ENCODE peak calls at places on chromosomes 4 and X, in seven cellular contexts. One of them, this sample, is unnamed.

GRCh38 chr4:125331116-125331515 is 16.4 kb downstream of the FAT4 start:
- DNase-seq in stimulated activated naive B cell treated with anti-CD40 and anti-IgM and Interleukin-4, amounts not matched to agents 10 μg/mL and 1 μg/mL and 100 μg/mL, for 72 hours: no peak
- DNase-seq in Calu3: no peak
- DNase-seq in stimulated activated CD4-positive, alpha-beta T cell treated with anti-CD3 and anti-CD28 coated beads, Interleukin-15, amount 100 ng/mL, for 48 hours: no peak
- DNase-seq in activated gamma-delta T cell treated with anti-CD3 and anti-CD28 coated beads, Interleukin-2, amount 50 U/mL, for 16 hours: no peak
- DNase-seq in nucleus accumbens: no peak
- DNase-seq in MCF 10A: no peak
- DNase-seq in this sample: no peak

GRCh38 chr4:159051245-159052071 is 51.4 kb upstream of the RAPGEF2 start:
- DNase-seq in stimulated activated naive B cell treated with anti-CD40 and anti-IgM and Interleukin-4, amounts not matched to agents 10 μg/mL and 1 μg/mL and 100 μg/mL, for 72 hours: no peak
- DNase-seq in Calu3: no peak
- DNase-seq in stimulated activated CD4-positive, alpha-beta T cell treated with anti-CD3 and anti-CD28 coated beads, Interleukin-15, amount 100 ng/mL, for 48 hours: no peak
- DNase-seq in activated gamma-delta T cell treated with anti-CD3 and anti-CD28 coated beads, Interleukin-2, amount 50 U/mL, for 16 hours: no peak
- DNase-seq in nucleus accumbens: no peak
- DNase-seq in MCF 10A: no peak
- DNase-seq in this sample: no peak

GRCh38 chr4:15719506-15719905 is 16.6 kb downstream of the BST1 start:
- DNase-seq in stimulated activated naive B cell treated with anti-CD40 and anti-IgM and Interleukin-4, amounts not matched to agents 10 μg/mL and 1 μg/mL and 100 μg/mL, for 72 hours: no peak
- DNase-seq in stimulated activated CD4-positive, alpha-beta T cell treated with anti-CD3 and anti-CD28 coated beads, Interleukin-15, amount 100 ng/mL, for 48 hours: no peak
- DNase-seq in MCF 10A: peak
- DNase-seq in activated gamma-delta T cell treated with anti-CD3 and anti-CD28 coated beads, Interleukin-2, amount 50 U/mL, for 16 hours: no peak
- DNase-seq in Calu3: no peak
- DNase-seq in nucleus accumbens: no peak
- DNase-seq in this sample: no peak

GRCh38 chrX:109840585-109840984 is 107.5 kb upstream of the ACSL4 start:
- DNase-seq in MCF 10A: peak
- DNase-seq in stimulated activated naive B cell treated with anti-CD40 and anti-IgM and Interleukin-4, amounts not matched to agents 10 μg/mL and 1 μg/mL and 100 μg/mL, for 72 hours: no peak
- DNase-seq in stimulated activated CD4-positive, alpha-beta T cell treated with anti-CD3 and anti-CD28 coated beads, Interleukin-15, amount 100 ng/mL, for 48 hours: no peak
- DNase-seq in nucleus accumbens: peak
- DNase-seq in activated gamma-delta T cell treated with anti-CD3 and anti-CD28 coated beads, Interleukin-2, amount 50 U/mL, for 16 hours: no peak
- DNase-seq in Calu3: peak
- DNase-seq in this sample: peak

GRCh38 chrX:50941638-50942037 is 31.1 kb downstream of the BMP15 start:
- DNase-seq in stimulated activated CD4-positive, alpha-beta T cell treated with anti-CD3 and anti-CD28 coated beads, Interleukin-15, amount 100 ng/mL, for 48 hours: no peak
- DNase-seq in stimulated activated naive B cell treated with anti-CD40 and anti-IgM and Interleukin-4, amounts not matched to agents 10 μg/mL and 1 μg/mL and 100 μg/mL, for 72 hours: no peak
- DNase-seq in Calu3: peak
- DNase-seq in activated gamma-delta T cell treated with anti-CD3 and anti-CD28 coated beads, Interleukin-2, amount 50 U/mL, for 16 hours: no peak
- DNase-seq in nucleus accumbens: no peak
- DNase-seq in MCF 10A: peak
- DNase-seq in this sample: no peak

GRCh38 chr4:157128395-157128794 is 52.4 kb downstream of the GLRB start:
- DNase-seq in Calu3: peak
- DNase-seq in nucleus accumbens: no peak
- DNase-seq in MCF 10A: peak
- DNase-seq in stimulated activated naive B cell treated with anti-CD40 and anti-IgM and Interleukin-4, amounts not matched to agents 10 μg/mL and 1 μg/mL and 100 μg/mL, for 72 hours: no peak
- DNase-seq in stimulated activated CD4-positive, alpha-beta T cell treated with anti-CD3 and anti-CD28 coated beads, Interleukin-15, amount 100 ng/mL, for 48 hours: no peak
- DNase-seq in activated gamma-delta T cell treated with anti-CD3 and anti-CD28 coated beads, Interleukin-2, amount 50 U/mL, for 16 hours: no peak
- DNase-seq in this sample: no peak

GRCh38 chrX:34734383-34734782 is 77.3 kb upstream of the TMEM47 start:
- DNase-seq in MCF 10A: peak
- DNase-seq in Calu3: no peak
- DNase-seq in nucleus accumbens: no peak
- DNase-seq in stimulated activated CD4-positive, alpha-beta T cell treated with anti-CD3 and anti-CD28 coated beads, Interleukin-15, amount 100 ng/mL, for 48 hours: no peak
- DNase-seq in stimulated activated naive B cell treated with anti-CD40 and anti-IgM and Interleukin-4, amounts not matched to agents 10 μg/mL and 1 μg/mL and 100 μg/mL, for 72 hours: no peak
- DNase-seq in activated gamma-delta T cell treated with anti-CD3 and anti-CD28 coated beads, Interleukin-2, amount 50 U/mL, for 16 hours: no peak
- DNase-seq in this sample: no peak

GRCh38 chrX:48573690-48574269 is 504 bp upstream of the RBM3 start:
- DNase-seq in nucleus accumbens: peak
- DNase-seq in MCF 10A: no peak
- DNase-seq in activated gamma-delta T cell treated with anti-CD3 and anti-CD28 coated beads, Interleukin-2, amount 50 U/mL, for 16 hours: no peak
- DNase-seq in Calu3: no peak
- DNase-seq in stimulated activated naive B cell treated with anti-CD40 and anti-IgM and Interleukin-4, amounts not matched to agents 10 μg/mL and 1 μg/mL and 100 μg/mL, for 72 hours: no peak
- DNase-seq in stimulated activated CD4-positive, alpha-beta T cell treated with anti-CD3 and anti-CD28 coated beads, Interleukin-15, amount 100 ng/mL, for 48 hours: no peak
- DNase-seq in this sample: no peak

GRCh38 chrX:107123750-107124149 is 5.1 kb upstream of the RBM41 start:
- DNase-seq in MCF 10A: peak
- DNase-seq in nucleus accumbens: no peak
- DNase-seq in activated gamma-delta T cell treated with anti-CD3 and anti-CD28 coated beads, Interleukin-2, amount 50 U/mL, for 16 hours: no peak
- DNase-seq in Calu3: no peak
- DNase-seq in stimulated activated CD4-positive, alpha-beta T cell treated with anti-CD3 and anti-CD28 coated beads, Interleukin-15, amount 100 ng/mL, for 48 hours: no peak
- DNase-seq in stimulated activated naive B cell treated with anti-CD40 and anti-IgM and Interleukin-4, amounts not matched to agents 10 μg/mL and 1 μg/mL and 100 μg/mL, for 72 hours: no peak
- DNase-seq in this sample: no peak

GRCh38 chrX:152943826-152944225 is 46.0 kb downstream of the ZNF185 start:
- DNase-seq in nucleus accumbens: no peak
- DNase-seq in stimulated activated naive B cell treated with anti-CD40 and anti-IgM and Interleukin-4, amounts not matched to agents 10 μg/mL and 1 μg/mL and 100 μg/mL, for 72 hours: no peak
- DNase-seq in stimulated activated CD4-positive, alpha-beta T cell treated with anti-CD3 and anti-CD28 coated beads, Interleukin-15, amount 100 ng/mL, for 48 hours: no peak
- DNase-seq in MCF 10A: no peak
- DNase-seq in Calu3: no peak
- DNase-seq in activated gamma-delta T cell treated with anti-CD3 and anti-CD28 coated beads, Interleukin-2, amount 50 U/mL, for 16 hours: no peak
- DNase-seq in this sample: no peak

GRCh38 chrX:136812286-136812685 is 31.6 kb upstream of the ARHGEF6 start:
- DNase-seq in nucleus accumbens: no peak
- DNase-seq in stimulated activated naive B cell treated with anti-CD40 and anti-IgM and Interleukin-4, amounts not matched to agents 10 μg/mL and 1 μg/mL and 100 μg/mL, for 72 hours: no peak
- DNase-seq in stimulated activated CD4-positive, alpha-beta T cell treated with anti-CD3 and anti-CD28 coated beads, Interleukin-15, amount 100 ng/mL, for 48 hours: no peak
- DNase-seq in Calu3: no peak
- DNase-seq in MCF 10A: no peak
- DNase-seq in activated gamma-delta T cell treated with anti-CD3 and anti-CD28 coated beads, Interleukin-2, amount 50 U/mL, for 16 hours: no peak
- DNase-seq in this sample: no peak

GRCh38 chrX:55196688-55197087 is 23.5 kb upstream of the PAGE5 start:
- DNase-seq in Calu3: no peak
- DNase-seq in activated gamma-delta T cell treated with anti-CD3 and anti-CD28 coated beads, Interleukin-2, amount 50 U/mL, for 16 hours: no peak
- DNase-seq in nucleus accumbens: no peak
- DNase-seq in stimulated activated naive B cell treated with anti-CD40 and anti-IgM and Interleukin-4, amounts not matched to agents 10 μg/mL and 1 μg/mL and 100 μg/mL, for 72 hours: no peak
- DNase-seq in stimulated activated CD4-positive, alpha-beta T cell treated with anti-CD3 and anti-CD28 coated beads, Interleukin-15, amount 100 ng/mL, for 48 hours: no peak
- DNase-seq in MCF 10A: no peak
- DNase-seq in this sample: no peak

GRCh38 chr4:173420324-173420752 is 21.4 kb upstream of the SCRG1 start:
- DNase-seq in activated gamma-delta T cell treated with anti-CD3 and anti-CD28 coated beads, Interleukin-2, amount 50 U/mL, for 16 hours: no peak
- DNase-seq in Calu3: no peak
- DNase-seq in stimulated activated naive B cell treated with anti-CD40 and anti-IgM and Interleukin-4, amounts not matched to agents 10 μg/mL and 1 μg/mL and 100 μg/mL, for 72 hours: no peak
- DNase-seq in MCF 10A: peak
- DNase-seq in stimulated activated CD4-positive, alpha-beta T cell treated with anti-CD3 and anti-CD28 coated beads, Interleukin-15, amount 100 ng/mL, for 48 hours: no peak
- DNase-seq in nucleus accumbens: no peak
- DNase-seq in this sample: no peak

GRCh38 chr4:99918656-99919055 is 24.4 kb upstream of the LAMTOR3 start:
- DNase-seq in MCF 10A: no peak
- DNase-seq in nucleus accumbens: no peak
- DNase-seq in stimulated activated CD4-positive, alpha-beta T cell treated with anti-CD3 and anti-CD28 coated beads, Interleukin-15, amount 100 ng/mL, for 48 hours: no peak
- DNase-seq in Calu3: no peak
- DNase-seq in stimulated activated naive B cell treated with anti-CD40 and anti-IgM and Interleukin-4, amounts not matched to agents 10 μg/mL and 1 μg/mL and 100 μg/mL, for 72 hours: no peak
- DNase-seq in activated gamma-delta T cell treated with anti-CD3 and anti-CD28 coated beads, Interleukin-2, amount 50 U/mL, for 16 hours: no peak
- DNase-seq in this sample: no peak

GRCh38 chr4:113604955-113605354 is 156.6 kb downstream of the CAMK2D start:
- DNase-seq in Calu3: no peak
- DNase-seq in stimulated activated naive B cell treated with anti-CD40 and anti-IgM and Interleukin-4, amounts not matched to agents 10 μg/mL and 1 μg/mL and 100 μg/mL, for 72 hours: no peak
- DNase-seq in nucleus accumbens: no peak
- DNase-seq in MCF 10A: no peak
- DNase-seq in stimulated activated CD4-positive, alpha-beta T cell treated with anti-CD3 and anti-CD28 coated beads, Interleukin-15, amount 100 ng/mL, for 48 hours: no peak
- DNase-seq in activated gamma-delta T cell treated with anti-CD3 and anti-CD28 coated beads, Interleukin-2, amount 50 U/mL, for 16 hours: no peak
- DNase-seq in this sample: no peak

GRCh38 chr4:112895785-112896184 is 153.7 kb upstream of the ANK2 start:
- DNase-seq in Calu3: no peak
- DNase-seq in activated gamma-delta T cell treated with anti-CD3 and anti-CD28 coated beads, Interleukin-2, amount 50 U/mL, for 16 hours: no peak
- DNase-seq in MCF 10A: no peak
- DNase-seq in stimulated activated naive B cell treated with anti-CD40 and anti-IgM and Interleukin-4, amounts not matched to agents 10 μg/mL and 1 μg/mL and 100 μg/mL, for 72 hours: no peak
- DNase-seq in nucleus accumbens: peak
- DNase-seq in stimulated activated CD4-positive, alpha-beta T cell treated with anti-CD3 and anti-CD28 coated beads, Interleukin-15, amount 100 ng/mL, for 48 hours: no peak
- DNase-seq in this sample: no peak

GRCh38 chrX:132409780-132410556 is 78.9 kb downstream of the MBNL3 start:
- DNase-seq in stimulated activated naive B cell treated with anti-CD40 and anti-IgM and Interleukin-4, amounts not matched to agents 10 μg/mL and 1 μg/mL and 100 μg/mL, for 72 hours: no peak
- DNase-seq in activated gamma-delta T cell treated with anti-CD3 and anti-CD28 coated beads, Interleukin-2, amount 50 U/mL, for 16 hours: no peak
- DNase-seq in nucleus accumbens: no peak
- DNase-seq in MCF 10A: no peak
- DNase-seq in Calu3: no peak
- DNase-seq in stimulated activated CD4-positive, alpha-beta T cell treated with anti-CD3 and anti-CD28 coated beads, Interleukin-15, amount 100 ng/mL, for 48 hours: no peak
- DNase-seq in this sample: no peak

GRCh38 chr4:40840985-40841571 is 91.3 kb downstream of the NSUN7 start:
- DNase-seq in stimulated activated CD4-positive, alpha-beta T cell treated with anti-CD3 and anti-CD28 coated beads, Interleukin-15, amount 100 ng/mL, for 48 hours: peak
- DNase-seq in activated gamma-delta T cell treated with anti-CD3 and anti-CD28 coated beads, Interleukin-2, amount 50 U/mL, for 16 hours: peak
- DNase-seq in stimulated activated naive B cell treated with anti-CD40 and anti-IgM and Interleukin-4, amounts not matched to agents 10 μg/mL and 1 μg/mL and 100 μg/mL, for 72 hours: peak
- DNase-seq in Calu3: peak
- DNase-seq in nucleus accumbens: peak
- DNase-seq in MCF 10A: peak
- DNase-seq in this sample: no peak

GRCh38 chrX:150184487-150184886 is 178.6 kb upstream of the MAMLD1 start:
- DNase-seq in activated gamma-delta T cell treated with anti-CD3 and anti-CD28 coated beads, Interleukin-2, amount 50 U/mL, for 16 hours: no peak
- DNase-seq in nucleus accumbens: no peak
- DNase-seq in stimulated activated CD4-positive, alpha-beta T cell treated with anti-CD3 and anti-CD28 coated beads, Interleukin-15, amount 100 ng/mL, for 48 hours: no peak
- DNase-seq in Calu3: peak
- DNase-seq in stimulated activated naive B cell treated with anti-CD40 and anti-IgM and Interleukin-4, amounts not matched to agents 10 μg/mL and 1 μg/mL and 100 μg/mL, for 72 hours: no peak
- DNase-seq in MCF 10A: peak
- DNase-seq in this sample: no peak

GRCh38 chrX:137566746-137567473 is 983 bp downstream of the ZIC3 start:
- DNase-seq in activated gamma-delta T cell treated with anti-CD3 and anti-CD28 coated beads, Interleukin-2, amount 50 U/mL, for 16 hours: no peak
- DNase-seq in stimulated activated CD4-positive, alpha-beta T cell treated with anti-CD3 and anti-CD28 coated beads, Interleukin-15, amount 100 ng/mL, for 48 hours: no peak
- DNase-seq in stimulated activated naive B cell treated with anti-CD40 and anti-IgM and Interleukin-4, amounts not matched to agents 10 μg/mL and 1 μg/mL and 100 μg/mL, for 72 hours: no peak
- DNase-seq in nucleus accumbens: no peak
- DNase-seq in Calu3: no peak
- DNase-seq in MCF 10A: no peak
- DNase-seq in this sample: no peak

GRCh38 chrX:37684426-37684825 is 1.2 kb upstream of the XK start:
- DNase-seq in stimulated activated CD4-positive, alpha-beta T cell treated with anti-CD3 and anti-CD28 coated beads, Interleukin-15, amount 100 ng/mL, for 48 hours: no peak
- DNase-seq in activated gamma-delta T cell treated with anti-CD3 and anti-CD28 coated beads, Interleukin-2, amount 50 U/mL, for 16 hours: no peak
- DNase-seq in nucleus accumbens: no peak
- DNase-seq in Calu3: no peak
- DNase-seq in stimulated activated naive B cell treated with anti-CD40 and anti-IgM and Interleukin-4, amounts not matched to agents 10 μg/mL and 1 μg/mL and 100 μg/mL, for 72 hours: no peak
- DNase-seq in MCF 10A: no peak
- DNase-seq in this sample: no peak

This sample was measured in BJ.